ENCODE peak calls at places on chromosomes 13 and 19, in eight cellular contexts. T, E, W, K, F, I, G and C are unnamed samples.

GRCh38 chr19:4345656-4346383 is 2.5 kb downstream of the MPND start:
- DNase-seq in T (no peak), E (no peak), W (no peak), K (no peak), F (no peak), I (no peak), G (no peak), C (no peak)

GRCh38 chr13:80778302-80778701 is 437.4 kb upstream of the SPRY2 start:
- DNase-seq in T (no peak), E (no peak), W (no peak), K (no peak), F (no peak), I (no peak), G (no peak), C (no peak)

GRCh38 chr13:98033277-98034247 is 80.1 kb downstream of the IPO5 start:
- DNase-seq in T (peak), E (peak), W (peak), K (peak), F (no peak), I (peak), G (no peak), C (no peak)

GRCh38 chr13:75175575-75175974 is 306.4 kb downstream of the TBC1D4 start:
- DNase-seq in T (peak), E (no peak), W (no peak), K (no peak), F (no peak), I (no peak), G (no peak), C (no peak)

GRCh38 chr19:49064768-49065611 is at the start of gene NTF4:
- DNase-seq in T (no peak), E (peak), W (no peak), K (peak), F (no peak), I (no peak), G (no peak), C (no peak)

GRCh38 chr13:39510296-39510695 is 92.7 kb downstream of the LHFPL6 start:
- DNase-seq in T (no peak), E (no peak), W (no peak), K (no peak), F (no peak), I (no peak), G (no peak), C (no peak)

GRCh38 chr19:20423381-20424207 is 142.0 kb downstream of the ZNF737 start:
- DNase-seq in T (no peak), E (peak), W (peak), K (peak), F (peak), I (peak), G (peak), C (peak)

GRCh38 chr19:3003046-3003445 is 25.7 kb downstream of the TLE6 start:
- DNase-seq in T (no peak), E (no peak), W (no peak), K (no peak), F (no peak), I (no peak), G (no peak), C (no peak)

GRCh38 chr19:30739394-30739793 is 367.2 kb downstream of the ZNF536 start:
- DNase-seq in T (no peak), E (no peak), W (no peak), K (peak), F (no peak), I (no peak), G (no peak), C (no peak)

GRCh38 chr13:50403311-50403710 is 388.1 kb downstream of the KCNRG start:
- DNase-seq in T (no peak), E (no peak), W (no peak), K (no peak), F (no peak), I (no peak), G (no peak), C (no peak)

GRCh38 chr13:51717786-51718398 is 86.1 kb downstream of the DHRS12 start:
- DNase-seq in T (no peak), E (no peak), W (no peak), K (no peak), F (no peak), I (no peak), G (no peak), C (no peak)

GRCh38 chr13:77306458-77306857 is 20.4 kb downstream of the MYCBP2 start:
- DNase-seq in T (no peak), E (no peak), W (no peak), K (no peak), F (no peak), I (no peak), G (no peak), C (no peak)

GRCh38 chr13:49553888-49554287 is 31.5 kb downstream of the RCBTB1 start:
- DNase-seq in T (no peak), E (no peak), W (no peak), K (no peak), F (no peak), I (no peak), G (no peak), C (no peak)

GRCh38 chr19:54325194-54325621 is 12.2 kb upstream of the LILRA5 start:
- DNase-seq in T (no peak), E (peak), W (peak), K (peak), F (no peak), I (peak), G (peak), C (peak)

GRCh38 chr13:92307752-92308151 is 909.3 kb downstream of the GPC5 start:
- DNase-seq in T (no peak), E (no peak), W (no peak), K (no peak), F (no peak), I (no peak), G (no peak), C (no peak)

GRCh38 chr19:45667620-45668341 is at the start of gene GIPR:
- DNase-seq in T (no peak), E (peak), W (no peak), K (peak), F (no peak), I (peak), G (peak), C (no peak)

GRCh38 chr13:107091386-107091785 is 523.4 kb upstream of the ARGLU1 start:
- DNase-seq in T (no peak), E (no peak), W (no peak), K (no peak), F (no peak), I (no peak), G (no peak), C (no peak)

GRCh38 chr13:108795841-108796240 is 166.4 kb downstream of the MYO16 start:
- DNase-seq in T (no peak), E (no peak), W (no peak), K (no peak), F (no peak), I (no peak), G (no peak), C (no peak)

GRCh38 chr13:65856464-65856863 is 1373.7 kb downstream of the PCDH9 start:
- DNase-seq in T (no peak), E (no peak), W (no peak), K (peak), F (no peak), I (peak), G (no peak), C (no peak)